ENCODE peak calls at places on chromosomes 13 and 19, in seven cellular contexts. K is IMR-90; Q is adipocyte; A is iPS DF 6.9; F is A673; J is effector memory CD4-positive, alpha-beta T cell; C is NT2/D1. R is an unnamed sample.

GRCh38 chr19:6402834-6403608 is 10.1 kb upstream of the GTF2F1 start:
- DNase-seq in K (peak; percentile 52), Q (peak; percentile 47), A (no peak), F (peak; percentile 46), J (no peak), C (no peak), R (peak; percentile 90)

GRCh38 chr13:36431204-36432105 is 840 bp upstream of the CCNA1 start:
- DNase-seq in K (no peak), Q (peak; percentile 48), A (no peak), F (peak; percentile 33), J (no peak), C (no peak), R (no peak)

GRCh38 chr13:101681834-101682233 is 229.4 kb downstream of the ITGBL1 start:
- DNase-seq in K (peak; percentile 28), Q (peak; percentile 30), A (no peak), F (no peak), J (no peak), C (no peak), R (no peak)

GRCh38 chr13:51125495-51126226 is 14.6 kb upstream of the C13orf42 start:
- DNase-seq in K (peak; percentile 54), Q (peak; percentile 72), A (peak; percentile 77), F (peak; percentile 80), J (no peak), C (peak; percentile 58), R (peak; percentile 65)

GRCh38 chr13:102724923-102725322 is 30.1 kb upstream of the METTL21C start:
- DNase-seq in K (peak; percentile 24), Q (peak; percentile 47), A (no peak), F (peak; percentile 60), J (no peak), C (no peak), R (no peak)

GRCh38 chr19:39971380-39971841 is 446 bp downstream of the PSMC4 start:
- DNase-seq in K (no peak), Q (peak; percentile 53), A (no peak), F (no peak), J (no peak), C (no peak), R (no peak)

GRCh38 chr13:45222919-45223318 is 22.1 kb upstream of the KCTD4 start:
- DNase-seq in K (no peak), Q (no peak), A (no peak), F (no peak), J (no peak), C (no peak), R (no peak)

GRCh38 chr19:10503002-10503789 is at the start of gene KEAP1:
- DNase-seq in K (no peak), Q (peak; percentile 46), A (no peak), F (no peak), J (no peak), C (no peak), R (peak; percentile 36)

GRCh38 chr13:57925250-57925649 is 293.7 kb downstream of the PCDH17 start:
- DNase-seq in K (no peak), Q (no peak), A (no peak), F (no peak), J (no peak), C (no peak), R (no peak)

GRCh38 chr13:20270163-20270865 is 38.2 kb upstream of the GJB6 start:
- DNase-seq in K (no peak), Q (no peak), A (no peak), F (no peak), J (no peak), C (no peak), R (no peak)

GRCh38 chr19:12946092-12946845 is 607 bp downstream of the RAD23A start:
- DNase-seq in K (peak; percentile 80), Q (peak; percentile 95), A (no peak), F (peak; percentile 80), J (peak; percentile 26), C (peak; percentile 77), R (peak; percentile 73)

GRCh38 chr19:10286803-10287737 is at the start of gene ICAM4:
- DNase-seq in K (peak; percentile 29), Q (peak; percentile 18), A (no peak), F (peak; percentile 62), J (no peak), C (no peak), R (peak; percentile 66)

DNA sequence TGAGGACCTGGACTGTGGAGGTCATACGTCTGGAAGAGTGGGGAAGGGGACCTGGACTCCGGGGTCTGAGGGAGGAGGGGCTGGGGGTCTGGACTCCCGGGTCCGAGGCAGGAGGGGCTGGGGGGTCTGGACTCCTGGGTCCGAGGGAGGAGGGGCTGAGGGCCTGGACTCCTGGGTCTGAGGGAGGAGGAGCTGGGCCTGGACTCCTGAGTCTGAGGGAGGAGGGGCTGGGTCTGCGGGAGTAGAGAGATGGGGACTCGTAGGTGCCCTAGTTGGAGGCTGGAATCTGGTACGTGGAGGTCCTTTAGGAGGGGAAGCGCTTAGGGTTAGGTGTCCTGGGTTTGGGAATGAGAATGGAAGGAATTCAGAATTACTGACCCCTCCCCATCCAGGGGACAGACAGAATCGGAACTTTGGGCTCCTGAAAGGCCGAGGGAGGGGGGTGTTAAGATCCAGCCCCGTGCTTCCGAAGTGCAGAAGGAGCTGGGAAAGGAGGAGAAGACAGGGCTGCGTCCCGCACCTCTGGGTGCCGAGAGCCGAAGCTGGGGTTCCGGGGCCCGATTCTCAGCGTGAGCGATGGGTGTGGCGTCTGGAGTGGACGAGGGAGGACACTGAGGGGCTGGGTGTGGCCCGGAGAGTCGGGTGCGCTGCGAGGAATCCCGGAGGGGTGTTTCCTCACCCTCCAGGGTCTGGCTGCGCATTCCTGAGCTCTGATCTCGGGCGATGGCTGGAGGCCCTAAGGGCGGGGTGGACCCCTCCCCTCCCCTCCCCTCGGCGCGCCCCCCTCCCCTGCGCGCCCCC is 608 bp downstream of the MYADM start:
- DNase-seq in K (peak; percentile 42), Q (peak; percentile 89), A (no peak), F (peak; percentile 62), J (peak; percentile 42), C (no peak), R (no peak)
- H3K4me1 ChIP-seq in K (peaks cover 7% of the 10 kb centered on the region), Q (peaks cover 14% of the 10 kb centered on the region), A (peaks cover 7% of the 10 kb centered on the region), F (peaks cover 16% of the 10 kb centered on the region), J (peaks cover 33% of the 10 kb centered on the region), C (peaks cover 6% of the 10 kb centered on the region), R (peaks cover 54% of the 10 kb centered on the region)

DNA sequence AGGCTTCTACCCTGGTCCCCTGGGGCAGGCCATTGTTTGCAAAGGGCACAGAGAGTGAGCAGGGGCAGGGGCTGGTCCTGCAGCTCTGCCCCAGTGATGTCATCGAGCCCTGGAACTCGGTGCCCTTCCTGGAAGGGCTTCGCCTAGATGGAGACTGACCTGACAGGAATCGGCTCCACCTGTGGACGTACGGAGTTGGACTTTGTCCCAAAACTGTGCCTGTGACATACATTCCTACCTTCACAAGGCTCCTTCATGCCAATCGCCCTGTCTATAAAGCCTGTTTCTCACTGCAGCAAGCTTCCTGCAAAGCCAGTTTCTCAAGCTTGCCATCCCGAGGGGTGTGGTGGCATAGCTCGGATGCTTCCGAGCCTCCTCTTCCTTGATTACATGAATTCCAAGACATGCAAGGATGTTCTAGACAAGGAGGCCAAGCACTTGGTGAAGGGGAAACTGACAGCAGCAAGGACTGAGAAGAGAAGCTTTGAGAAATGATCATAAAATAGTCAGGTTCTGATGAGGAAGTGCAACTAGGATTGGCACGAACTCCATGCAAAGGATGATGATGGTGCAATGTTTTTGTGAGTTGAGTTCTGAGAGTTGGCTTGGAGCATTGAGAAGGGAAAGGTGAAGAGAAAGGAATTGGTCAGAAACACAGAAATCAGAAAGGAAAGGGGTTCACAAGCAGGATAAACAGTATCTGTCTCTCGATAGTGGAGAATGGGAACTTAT is 73.6 kb upstream of the STK24 start:
- DNase-seq in K (no peak), Q (no peak), A (no peak), F (no peak), J (no peak), C (no peak), R (peak; percentile 89)
- H3K4me1 ChIP-seq in K (no peaks in the 10 kb centered on the region), Q (no peaks in the 10 kb centered on the region), A (no peaks in the 10 kb centered on the region), F (no peaks in the 10 kb centered on the region), J (no peaks in the 10 kb centered on the region), C (no peaks in the 10 kb centered on the region), R (peaks cover 10% of the 10 kb centered on the region)

DNA sequence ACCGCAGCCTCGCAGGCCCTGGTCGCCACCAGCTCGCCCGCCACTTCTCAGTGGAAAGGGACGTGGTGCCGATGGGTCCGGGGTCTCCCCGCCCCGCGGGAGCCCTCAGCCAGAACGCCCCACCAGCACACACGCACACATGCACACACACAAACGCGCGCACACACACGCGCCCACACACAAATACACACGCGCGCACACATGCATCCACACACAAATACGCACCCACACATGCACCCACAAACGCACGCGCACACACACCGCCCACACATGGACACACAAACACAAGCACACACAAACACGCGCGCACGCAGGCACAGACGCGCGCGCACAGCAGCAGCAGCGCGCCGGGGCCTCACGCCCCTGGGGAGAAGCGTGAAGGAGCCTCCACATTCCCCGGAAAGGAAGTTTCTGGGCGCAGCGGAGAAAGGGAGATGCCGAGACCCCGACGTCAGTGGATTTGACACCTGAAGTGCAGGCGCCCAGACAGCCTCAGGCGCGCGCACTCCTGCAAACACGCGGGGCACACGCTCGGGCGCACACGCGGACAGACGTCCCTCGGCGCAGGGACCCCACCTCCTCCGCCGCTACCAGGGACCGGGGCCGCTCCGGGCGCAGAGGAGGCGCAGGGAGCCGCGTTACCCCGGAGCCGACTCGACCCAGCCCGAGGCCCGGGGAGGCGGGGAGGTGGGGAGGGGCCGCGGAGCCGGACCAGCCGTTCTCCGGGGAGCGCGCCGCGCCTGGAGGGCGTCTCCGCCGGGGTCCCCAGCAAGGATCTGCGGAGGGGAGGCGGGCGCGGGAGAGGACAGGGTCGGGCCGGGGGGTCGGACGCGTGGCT is 623 bp downstream of the RASA3 start:
- DNase-seq in K (no peak), Q (peak; percentile 64), A (no peak), F (peak; percentile 62), J (peak; percentile 19), C (no peak), R (no peak)
- H3K4me1 ChIP-seq in K (peaks cover 26% of the 10 kb centered on the region), Q (peaks cover 40% of the 10 kb centered on the region), A (peaks cover 19% of the 10 kb centered on the region), F (peaks cover 39% of the 10 kb centered on the region), J (peaks cover 49% of the 10 kb centered on the region), C (peaks cover 27% of the 10 kb centered on the region), R (peaks cover 3% of the 10 kb centered on the region)

GRCh38 chr13:49304763-49305695 is 57.3 kb downstream of the CDADC1 start:
- DNase-seq in K (no peak), Q (no peak), A (no peak), F (no peak), J (no peak), C (no peak), R (no peak)
- H3K4me1 ChIP-seq in K (peaks cover 15% of the 10 kb centered on the region), Q (peaks cover 58% of the 10 kb centered on the region), A (peaks cover 2% of the 10 kb centered on the region), F (no peaks in the 10 kb centered on the region), J (no peaks in the 10 kb centered on the region), C (no peaks in the 10 kb centered on the region), R (peaks cover 3% of the 10 kb centered on the region)

GRCh38 chr19:55643003-55643732 is at the start of gene ZNF581:
- DNase-seq in K (peak; percentile 78), Q (peak; percentile 89), A (no peak), F (peak; percentile 90), J (peak; percentile 66), C (no peak), R (peak; percentile 90)
- H3K4me1 ChIP-seq in K (peaks cover 12% of the 10 kb centered on the region), Q (peaks cover 54% of the 10 kb centered on the region), A (peaks cover 1% of the 10 kb centered on the region), F (peaks cover 30% of the 10 kb centered on the region), J (peaks cover 41% of the 10 kb centered on the region), C (peaks cover 14% of the 10 kb centered on the region), R (peaks cover 11% of the 10 kb centered on the region)

GRCh38 chr19:41868989-41869300 is 8.1 kb upstream of the CD79A start:
- DNase-seq in K (no peak), Q (no peak), A (no peak), F (no peak), J (no peak), C (no peak), R (no peak)
- H3K4me1 ChIP-seq in K (peaks cover 3% of the 10 kb centered on the region), Q (peaks cover 43% of the 10 kb centered on the region), A (no peaks in the 10 kb centered on the region), F (peaks cover 27% of the 10 kb centered on the region), J (peaks cover 65% of the 10 kb centered on the region), C (peaks cover 16% of the 10 kb centered on the region), R (peaks cover 69% of the 10 kb centered on the region)

DNA sequence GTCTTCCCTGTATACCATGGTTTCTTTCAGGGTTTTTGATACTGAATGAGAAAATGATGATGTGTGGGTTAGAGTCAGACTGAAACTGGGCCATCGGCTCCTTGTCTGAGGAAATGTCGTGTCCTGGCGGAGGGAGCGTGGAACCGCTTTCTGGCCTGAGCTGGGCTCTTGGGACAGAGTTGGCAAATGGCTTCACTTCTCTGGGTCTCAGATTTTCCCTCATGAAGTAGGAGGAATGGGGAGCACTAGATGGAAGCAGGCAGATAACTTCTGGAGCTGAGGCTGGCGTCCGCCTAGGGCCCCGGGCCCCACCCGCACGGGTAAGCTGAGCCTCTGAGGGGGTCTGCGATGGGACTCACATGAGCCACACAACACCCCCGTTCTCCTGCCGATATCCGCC is 133.3 kb upstream of the WASF3 start:
- DNase-seq in K (no peak), Q (no peak), A (no peak), F (no peak), J (no peak), C (no peak), R (no peak)
- H3K4me1 ChIP-seq in K (peaks cover 22% of the 10 kb centered on the region), Q (peaks cover 15% of the 10 kb centered on the region), A (no peaks in the 10 kb centered on the region), F (no peaks in the 10 kb centered on the region), J (no peaks in the 10 kb centered on the region), C (no peaks in the 10 kb centered on the region), R (no peaks in the 10 kb centered on the region)